ENCODE peak calls at places on chromosomes 2 and 18, in ten cellular contexts. O is Right ventricle myocardium superior; C is Panc1; I is pancreas; L is foreskin keratinocyte; R is GM23338; D is activated naive CD8-positive, alpha-beta T cell treated with anti-CD3 and anti-CD28 coated beads, Interleukin-2, amount 10 ng/mL, durations not matched to agents 7 days and 5 days; Z is Right ventricle myocardium inferior; T is activated T-cell treated with anti-CD3 and anti-CD28 coated beads, Interleukin-2, amount 50 U/mL, for 4 hours; A is activated CD4-positive, alpha-beta T cell treated with anti-CD3 and anti-CD28 coated beads for 36 hours. S is an unnamed sample.

GRCh38 chr2:200863655-200864205 is 728 bp downstream of the CLK1 start:
- ATAC-seq in T (no peak), I (peak; percentile 10), Z (no peak), D (peak; percentile 10), R (peak; percentile 3), C (peak; percentile 14), O (no peak), L (no peak), A (peak; percentile 3), S (no peak)

GRCh38 chr18:34928068-34928753 is 113.0 kb upstream of the MAPRE2 start:
- ATAC-seq in O (no peak), Z (no peak), A (no peak), C (no peak), D (no peak), L (no peak), T (no peak), I (no peak), R (no peak), S (no peak)

GRCh38 chr2:168552450-168552856 is 96.4 kb downstream of the CERS6 start:
- ATAC-seq in L (no peak), R (peak; percentile 98), Z (no peak), C (no peak), A (no peak), O (no peak), T (no peak), I (peak; percentile 41), D (no peak), S (no peak)

GRCh38 chr2:129459200-129459876 is 520.1 kb upstream of the RAB6C start:
- ATAC-seq in O (no peak), I (no peak), R (no peak), Z (no peak), A (no peak), T (no peak), L (no peak), C (no peak), D (no peak), S (no peak)

GRCh38 chr2:74333175-74333574 is 10.0 kb downstream of the SLC4A5 start:
- ATAC-seq in Z (no peak), T (no peak), O (peak; percentile 57), C (peak; percentile 67), R (peak; percentile 90), D (no peak), A (peak; percentile 57), L (peak; percentile 44), I (peak; percentile 48), S (no peak)

GRCh38 chr2:53473236-53473635 is 294.4 kb upstream of the CHAC2 start:
- ATAC-seq in D (no peak), A (no peak), I (peak; percentile 92), Z (peak; percentile 52), L (no peak), R (peak; percentile 81), C (no peak), T (no peak), O (peak; percentile 71), S (no peak)

GRCh38 chr18:70464343-70465114 is 175.7 kb downstream of the SOCS6 start:
- ATAC-seq in O (peak; percentile 87), T (no peak), A (no peak), R (peak; percentile 85), Z (peak; percentile 62), I (peak; percentile 92), C (peak; percentile 80), L (peak; percentile 52), D (peak; percentile 50), S (no peak)

GRCh38 chr2:221423212-221423804 is 148.8 kb downstream of the EPHA4 start:
- ATAC-seq in C (no peak), T (no peak), O (no peak), R (no peak), A (no peak), L (no peak), I (no peak), Z (no peak), D (no peak), S (no peak)

GRCh38 chr2:72778410-72778809 is 47.4 kb downstream of the EXOC6B start:
- ATAC-seq in A (peak; percentile 70), O (no peak), C (no peak), R (no peak), Z (no peak), D (no peak), I (no peak), T (peak; percentile 28), L (peak; percentile 82), S (no peak)

GRCh38 chr2:38409904-38410167 is 32.8 kb upstream of the ATL2 start:
- ATAC-seq in I (no peak), C (no peak), R (peak; percentile 35), A (no peak), O (no peak), L (no peak), Z (no peak), T (no peak), D (no peak), S (no peak)

GRCh38 chr2:3041841-3042600 is 335.6 kb downstream of the EIPR1 start:
- ATAC-seq in A (no peak), I (peak; percentile 80), C (no peak), R (peak; percentile 32), O (peak; percentile 67), T (no peak), D (no peak), L (no peak), Z (peak; percentile 68), S (no peak)

GRCh38 chr2:157784823-157785175 is 91.3 kb downstream of the ACVR1 start:
- ATAC-seq in I (peak; percentile 25), D (no peak), Z (no peak), O (no peak), T (no peak), R (no peak), A (no peak), L (peak; percentile 21), C (peak; percentile 58), S (no peak)

GRCh38 chr2:160401895-160402294 is 91.7 kb downstream of the RBMS1 start:
- ATAC-seq in A (no peak), T (no peak), Z (no peak), R (peak; percentile 7), O (no peak), L (no peak), C (no peak), D (no peak), I (no peak), S (no peak)

GRCh38 chr2:60745761-60746160 is 10.3 kb upstream of the PAPOLG start:
- ATAC-seq in L (no peak), T (no peak), C (peak; percentile 38), A (no peak), O (no peak), D (peak; percentile 86), Z (no peak), R (no peak), I (no peak), S (no peak)

GRCh38 chr2:27790796-27791195 is 19.3 kb downstream of the MRPL33 start:
- ATAC-seq in O (no peak), R (no peak), D (no peak), A (no peak), C (no peak), L (no peak), Z (no peak), T (no peak), I (no peak), S (no peak)

GRCh38 chr2:217521820-217522219 is 481.0 kb downstream of the TNS1 start:
- ATAC-seq in D (no peak), T (no peak), A (no peak), Z (peak; percentile 65), L (no peak), I (no peak), O (peak; percentile 49), R (no peak), C (no peak), S (peak; percentile 75)

GRCh38 chr2:98749053-98749450 is 18.1 kb upstream of the MGAT4A start:
- ATAC-seq in I (peak; percentile 85), A (peak; percentile 60), T (no peak), C (no peak), L (peak; percentile 46), Z (peak; percentile 86), D (no peak), R (no peak), O (peak; percentile 81), S (peak; percentile 77)

GRCh38 chr2:187138240-187138639 is 289.3 kb upstream of the ZSWIM2 start:
- ATAC-seq in R (peak; percentile 86), L (peak; percentile 33), O (peak; percentile 85), C (peak; percentile 71), A (no peak), T (no peak), Z (peak; percentile 87), D (no peak), I (no peak), S (no peak)

GRCh38 chr18:41899535-41899934 is 55.5 kb upstream of the PIK3C3 start:
- ATAC-seq in T (no peak), Z (no peak), I (no peak), R (no peak), D (no peak), O (no peak), L (peak; percentile 49), A (no peak), C (no peak), S (no peak)

GRCh38 chr2:162067596-162067995 is 6.4 kb downstream of the DPP4 start:
- ATAC-seq in C (no peak), R (no peak), Z (no peak), O (no peak), D (no peak), A (no peak), I (no peak), L (no peak), T (no peak), S (no peak)

GRCh38 chr18:76483780-76484179 is 11.3 kb downstream of the ZNF516 start:
- ATAC-seq in L (no peak), T (no peak), I (peak; percentile 78), R (no peak), D (no peak), Z (no peak), C (no peak), A (no peak), O (no peak), S (no peak)

GRCh38 chr2:97911210-97911921 is 84.4 kb downstream of the TMEM131 start:
- ATAC-seq in R (no peak), T (no peak), I (peak; percentile 27), Z (no peak), L (no peak), D (no peak), O (no peak), C (no peak), A (peak; percentile 44), S (no peak)

GRCh38 chr2:170369894-170370293 is 191.9 kb downstream of the MYO3B start:
- ATAC-seq in A (no peak), C (peak; percentile 63), T (no peak), I (peak; percentile 36), D (no peak), R (no peak), L (no peak), O (no peak), Z (no peak), S (no peak)

GRCh38 chr2:207107120-207107519 is 58.6 kb downstream of the KLF7 start:
- ATAC-seq in Z (no peak), T (no peak), A (no peak), C (no peak), D (no peak), O (no peak), I (no peak), L (no peak), R (no peak), S (no peak)

GRCh38 chr2:6645004-6645403 is 220.7 kb downstream of the CMPK2 start:
- ATAC-seq in L (no peak), D (no peak), Z (no peak), T (no peak), I (no peak), A (no peak), O (no peak), C (no peak), R (no peak), S (no peak)

GRCh38 chr2:182101263-182101662 is 115.6 kb downstream of the PPP1R1C start:
- ATAC-seq in D (no peak), R (peak; percentile 61), L (peak; percentile 68), Z (no peak), C (peak; percentile 62), A (no peak), I (no peak), T (no peak), O (no peak), S (no peak)

GRCh38 chr18:32511147-32511546 is 40.5 kb upstream of the GAREM1 start:
- ATAC-seq in L (no peak), D (no peak), O (no peak), Z (no peak), A (peak; percentile 79), C (no peak), R (no peak), I (no peak), T (peak; percentile 35), S (no peak)

GRCh38 chr2:118847447-118848172 is at the start of gene EN1:
- ATAC-seq in O (no peak), L (peak; percentile 52), I (peak; percentile 21), C (peak; percentile 69), D (no peak), A (peak; percentile 59), Z (no peak), T (peak; percentile 38), R (peak; percentile 27), S (peak; percentile 25)

S was measured in gastroesophageal sphincter.